ENCODE peak calls at places on chromosome 17, in six cellular contexts. G is cardiac muscle cell; Q is mesendoderm; T is CD8-positive, alpha-beta T cell; H is lung; R is effector memory CD4-positive, alpha-beta T cell. A is an unnamed sample.

GRCh38 chr17:48451489-48451888 is 21.5 kb upstream of the SKAP1 start:
- DNase-seq in G (no peak), Q (no peak), T (no peak), H (no peak), R (no peak), A (no peak)

GRCh38 chr17:82775033-82775823 is 23.4 kb downstream of the TBCD start:
- DNase-seq in G (peak; percentile 74), Q (peak; percentile 70), T (peak; percentile 29), H (peak; percentile 64), R (no peak), A (peak; percentile 41)

GRCh38 chr17:48678141-48678971 is 44.0 kb downstream of the PRAC1 start:
- DNase-seq in G (peak; percentile 80), Q (peak; percentile 81), T (peak; percentile 56), H (peak; percentile 49), R (peak; percentile 37), A (peak; percentile 87)

GRCh38 chr17:44385287-44386181 is 3.9 kb downstream of the ITGA2B start:
- DNase-seq in G (peak; percentile 91), Q (peak; percentile 93), T (peak; percentile 72), H (peak; percentile 78), R (peak; percentile 75), A (peak; percentile 97)

GRCh38 chr17:71801301-71801700 is 319.5 kb upstream of the SOX9 start:
- DNase-seq in G (no peak), Q (no peak), T (no peak), H (no peak), R (no peak), A (no peak)

GRCh38 chr17:72619976-72620650 is 472.4 kb downstream of the SLC39A11 start:
- DNase-seq in G (no peak), Q (no peak), T (no peak), H (no peak), R (no peak), A (no peak)

GRCh38 chr17:17401271-17401781 is 75.5 kb upstream of the MED9 start:
- DNase-seq in G (no peak), Q (peak; percentile 47), T (no peak), H (no peak), R (no peak), A (no peak)

GRCh38 chr17:17353625-17354484 is 50.7 kb downstream of the NT5M start:
- DNase-seq in G (no peak), Q (no peak), T (no peak), H (no peak), R (no peak), A (no peak)

GRCh38 chr17:77435272-77436057 is 294.7 kb downstream of the SEC14L1 start:
- DNase-seq in G (no peak), Q (no peak), T (peak; percentile 69), H (no peak), R (no peak), A (no peak)

GRCh38 chr17:9272506-9272905 is 251.2 kb downstream of the NTN1 start:
- DNase-seq in G (no peak), Q (no peak), T (no peak), H (no peak), R (no peak), A (no peak)

GRCh38 chr17:11538366-11538765 is 59.9 kb upstream of the DNAH9 start:
- DNase-seq in G (no peak), Q (no peak), T (no peak), H (no peak), R (no peak), A (no peak)

GRCh38 chr17:48542114-48542955 is 2.6 kb downstream of the HOXB2 start:
- DNase-seq in G (no peak), Q (no peak), T (no peak), H (no peak), R (no peak), A (no peak)

GRCh38 chr17:60730273-60730672 is 52.6 kb downstream of the BCAS3 start:
- DNase-seq in G (no peak), Q (no peak), T (no peak), H (no peak), R (no peak), A (no peak)

GRCh38 chr17:74803388-74803930 is 27.3 kb upstream of the NAT9 start:
- DNase-seq in G (no peak), Q (no peak), T (no peak), H (no peak), R (no peak), A (no peak)

GRCh38 chr17:9666461-9667050 is 21.2 kb downstream of the USP43 start:
- DNase-seq in G (no peak), Q (no peak), T (no peak), H (no peak), R (no peak), A (no peak)

GRCh38 chr17:43839670-43840101 is 6.7 kb upstream of the MPP3 start:
- DNase-seq in G (no peak), Q (no peak), T (no peak), H (no peak), R (no peak), A (no peak)

GRCh38 chr17:69103557-69104233 is 38.0 kb downstream of the ABCA6 start:
- DNase-seq in G (no peak), Q (no peak), T (no peak), H (no peak), R (no peak), A (no peak)
- H3K27ac ChIP-seq in G (no peak overlapping the region), Q (no peak overlapping the region), T (no peak overlapping the region), H (no peak overlapping the region), R (no peak overlapping the region), A (no peak overlapping the region)

DNA sequence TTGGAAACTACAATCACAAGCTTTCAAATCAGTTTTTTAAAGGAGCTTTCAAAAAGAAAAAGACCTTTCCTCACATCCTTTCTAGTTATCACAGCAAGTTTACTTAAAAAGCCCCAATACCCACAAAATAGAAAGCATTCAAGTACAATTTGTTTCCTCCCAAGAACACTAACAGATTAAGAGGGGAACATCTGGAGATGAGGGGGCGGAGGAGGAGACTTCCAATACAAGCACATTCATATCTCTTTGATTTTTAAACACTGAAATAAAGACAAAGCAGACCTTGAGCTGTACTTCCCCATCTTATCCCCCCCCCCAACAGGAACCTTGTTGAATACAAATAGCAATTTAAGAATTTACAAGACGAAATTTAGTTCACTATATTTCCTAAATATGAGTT is 2.0 kb downstream of the YWHAE start:
- DNase-seq in G (no peak), Q (no peak), T (no peak), H (no peak), R (no peak), A (no peak)
- H3K27ac ChIP-seq in G (peak overlapping the region; percentile 99), Q (no peak overlapping the region), T (no peak overlapping the region), H (no peak overlapping the region), R (peak overlapping the region; percentile 97), A (no peak overlapping the region)

GRCh38 chr17:64216385-64217248 is 46.4 kb downstream of the TEX2 start:
- DNase-seq in G (no peak), Q (peak; percentile 41), T (no peak), H (no peak), R (no peak), A (peak; percentile 48)
- H3K27ac ChIP-seq in G (peak overlapping the region; percentile 76), Q (no peak overlapping the region), T (no peak overlapping the region), H (peak overlapping the region; percentile 50), R (no peak overlapping the region), A (peak overlapping the region; percentile 87)

GRCh38 chr17:28199115-28199514 is 119.9 kb upstream of the TMEM97 start:
- DNase-seq in G (no peak), Q (no peak), T (no peak), H (no peak), R (no peak), A (no peak)

GRCh38 chr17:28199728-28200127 is 119.3 kb upstream of the TMEM97 start:
- DNase-seq in G (no peak), Q (no peak), T (no peak), H (no peak), R (no peak), A (no peak)

GRCh38 chr17:28201315-28201714 is 117.7 kb upstream of the TMEM97 start:
- DNase-seq in G (no peak), Q (peak; percentile 27), T (no peak), H (no peak), R (no peak), A (no peak)

GRCh38 chr17:28193241-28193640 is 125.8 kb upstream of the TMEM97 start:
- DNase-seq in G (no peak), Q (peak; percentile 47), T (no peak), H (peak; percentile 44), R (no peak), A (no peak)

GRCh38 chr17:28196637-28197036 is 122.4 kb upstream of the TMEM97 start:
- DNase-seq in G (no peak), Q (no peak), T (no peak), H (no peak), R (no peak), A (no peak)
- H3K27ac ChIP-seq in G (no peak overlapping the region), Q (no peak overlapping the region), T (no peak overlapping the region), H (no peak overlapping the region), R (no peak overlapping the region), A (no peak overlapping the region)

A was measured in SK-N-SH.